ENCODE peak calls at places on chromosomes 5 and 9, in five cellular contexts. Q, B, T, A and D are unnamed samples.

GRCh38 chr9:128494108-128494742 is 10.3 kb upstream of the GLE1 start:
- DNase-seq in Q (peak), B (peak), A (no peak), T (peak), D (no peak)

GRCh38 chr9:371349-371748 is 156.7 kb downstream of the DOCK8 start:
- DNase-seq in Q (no peak), T (no peak), B (no peak), A (no peak), D (no peak)

GRCh38 chr5:176541338-176542134 is 4.3 kb upstream of the RNF44 start:
- DNase-seq in B (peak), A (peak), Q (peak), T (no peak), D (no peak)

GRCh38 chr9:88387035-88387732 is 1.1 kb upstream of the SPIN1 start:
- DNase-seq in B (peak), A (peak), T (peak), Q (peak), D (peak)

GRCh38 chr5:96991708-96992107 is 55.8 kb downstream of the LNPEP start:
- DNase-seq in B (no peak), A (no peak), Q (no peak), T (no peak), D (no peak)

GRCh38 chr9:114735732-114736131 is 53.7 kb upstream of the TEX48 start:
- DNase-seq in T (no peak), Q (no peak), A (no peak), B (peak), D (no peak)

GRCh38 chr9:133994359-133995011 is 2.4 kb upstream of the VAV2 start:
- DNase-seq in A (peak), B (peak), Q (peak), T (peak), D (no peak)

GRCh38 chr5:165360366-165361142 is 1855.1 kb downstream of the MAT2B start:
- DNase-seq in B (no peak), Q (no peak), T (no peak), A (no peak), D (no peak)

GRCh38 chr9:133107245-133107722 is 13.8 kb downstream of the RALGDS start:
- DNase-seq in A (no peak), T (no peak), B (no peak), Q (no peak), D (peak)

GRCh38 chr9:5574998-5575397 is 53.9 kb upstream of the RIC1 start:
- DNase-seq in Q (no peak), T (no peak), B (no peak), A (peak), D (no peak)

GRCh38 chr5:86332851-86333250 is 284.9 kb upstream of the COX7C start:
- DNase-seq in A (no peak), T (no peak), Q (no peak), B (no peak), D (no peak)

GRCh38 chr9:134442486-134443168 is 116.4 kb downstream of the RXRA start:
- DNase-seq in Q (no peak), A (peak), B (no peak), T (no peak), D (no peak)

GRCh38 chr9:87567988-87568800 is 70.5 kb downstream of the DAPK1 start:
- DNase-seq in A (no peak), T (no peak), Q (no peak), B (no peak), D (no peak)

GRCh38 chr9:116141864-116142561 is 11.6 kb upstream of the PAPPA start:
- DNase-seq in A (no peak), B (peak), T (no peak), Q (no peak), D (no peak)

GRCh38 chr5:175252234-175252805 is 191.7 kb downstream of the DRD1 start:
- DNase-seq in A (no peak), Q (no peak), B (no peak), T (no peak), D (no peak)

GRCh38 chr5:181187500-181188213 is 17.3 kb downstream of the TRIM7 start:
- DNase-seq in A (peak), T (peak), Q (peak), B (peak), D (peak)

GRCh38 chr5:45279109-45279508 is 417.1 kb downstream of the HCN1 start:
- DNase-seq in Q (no peak), B (peak), T (no peak), A (peak), D (no peak)

GRCh38 chr9:115691686-115692085 is 461.9 kb upstream of the PAPPA start:
- DNase-seq in Q (no peak), A (peak), T (no peak), B (no peak), D (no peak)

GRCh38 chr5:150486402-150487198 is 21.3 kb upstream of the NDST1 start:
- DNase-seq in Q (peak), B (peak), T (no peak), A (peak), D (no peak)

GRCh38 chr5:133314086-133314485 is 262.3 kb downstream of the HSPA4 start:
- DNase-seq in T (no peak), Q (no peak), A (no peak), B (no peak), D (no peak)

GRCh38 chr9:79408200-79408599 is 163.6 kb upstream of the TLE4 start:
- DNase-seq in B (no peak), A (peak), T (no peak), Q (no peak), D (no peak)

GRCh38 chr5:16936150-16937022 is at the start of gene MYO10:
- DNase-seq in A (peak), T (peak), Q (peak), B (peak), D (peak)

GRCh38 chr5:16933337-16933736 is 2.8 kb downstream of the MYO10 start:
- DNase-seq in T (no peak), Q (no peak), A (no peak), B (no peak), D (no peak)

GRCh38 chr5:16934123-16934522 is 2.0 kb downstream of the MYO10 start:
- DNase-seq in B (peak), Q (peak), T (peak), A (peak), D (no peak)

GRCh38 chr5:16935271-16936149 is 578 bp downstream of the MYO10 start:
- DNase-seq in A (peak), T (no peak), Q (peak), B (no peak), D (peak)

GRCh38 chr5:16934669-16935068 is 1.4 kb downstream of the MYO10 start:
- DNase-seq in B (no peak), A (no peak), T (no peak), Q (peak), D (no peak)
- H3K4me3 ChIP-seq in B (peak), A (peak), T (peak), Q (peak), D (peak)

GRCh38 chr9:130173462-130173876 is 1.3 kb downstream of the NCS1 start:
- DNase-seq in Q (no peak), B (no peak), A (no peak), T (no peak), D (no peak)
- H3K4me3 ChIP-seq in Q (no peak), B (peak), A (peak), T (peak), D (peak)

GRCh38 chr9:120869726-120870125 is 7.3 kb downstream of the PHF19 start:
- DNase-seq in B (no peak), T (no peak), Q (no peak), A (no peak), D (no peak)
- H3K4me3 ChIP-seq in B (no peak), T (no peak), Q (no peak), A (no peak), D (no peak)

DNA sequence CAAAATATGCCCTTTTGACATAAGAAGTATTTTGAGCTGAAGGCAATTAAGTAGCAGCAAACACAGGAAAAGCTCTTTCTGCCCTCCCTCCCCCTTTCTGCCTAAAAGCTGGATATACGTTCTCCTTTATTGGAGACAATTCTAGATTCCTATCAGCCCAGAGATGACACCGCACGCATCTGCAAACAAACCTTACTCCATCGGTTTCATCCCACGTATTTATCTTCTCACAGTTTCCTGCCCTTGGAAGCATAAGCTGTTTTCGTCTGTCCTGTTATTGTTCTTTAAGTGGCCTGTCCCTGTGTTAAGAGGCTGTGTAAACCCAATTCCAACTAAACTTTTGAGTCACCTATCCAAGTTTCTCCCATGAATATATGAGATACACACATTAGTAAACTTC is 11.8 kb downstream of the TBC1D9B start:
- DNase-seq in T (no peak), Q (no peak), A (no peak), B (no peak), D (no peak)
- H3K4me3 ChIP-seq in T (no peak), Q (no peak), A (no peak), B (no peak), D (no peak)